ENCODE peak calls at places on chromosome 14, in four cellular contexts. U is AG09309, V is transverse colon, I is GM12865. L is an unnamed sample.

GRCh38 chr14:98724734-98725133 is 547.3 kb downstream of the BCL11B start:
- DNase-seq in U (no peak), V (no peak), I (no peak), L (no peak)

GRCh38 chr14:31926652-31927347 is 150.3 kb upstream of the ARHGAP5 start:
- DNase-seq in U (no peak), V (no peak), I (no peak), L (no peak)

GRCh38 chr14:93734961-93735360 is 53.3 kb downstream of the PRIMA1 start:
- DNase-seq in U (no peak), V (no peak), I (no peak), L (no peak)

GRCh38 chr14:22861651-22862050 is 9.9 kb upstream of the LRP10 start:
- DNase-seq in U (no peak), V (no peak), I (no peak), L (no peak)

GRCh38 chr14:74506408-74506807 is 12.8 kb downstream of the ISCA2 start:
- DNase-seq in U (no peak), V (no peak), I (no peak), L (no peak)

GRCh38 chr14:22163051-22163450 is 426.0 kb downstream of the DAD1 start:
- DNase-seq in U (no peak), V (no peak), I (peak), L (no peak)

GRCh38 chr14:81265641-81266169 is 44.9 kb upstream of the GTF2A1 start:
- DNase-seq in U (no peak), V (no peak), I (no peak), L (no peak)

GRCh38 chr14:95998656-95999055 is 40.5 kb upstream of the C14orf132 start:
- DNase-seq in U (peak), V (no peak), I (no peak), L (no peak)

GRCh38 chr14:95133282-95133681 is 24.0 kb downstream of the DICER1 start:
- DNase-seq in U (no peak), V (no peak), I (no peak), L (no peak)

GRCh38 chr14:100554082-100554677 is 33.0 kb downstream of the BEGAIN start:
- DNase-seq in U (no peak), V (peak), I (no peak), L (no peak)

GRCh38 chr14:53710615-53711014 is 246.0 kb downstream of the BMP4 start:
- DNase-seq in U (no peak), V (no peak), I (no peak), L (no peak)

GRCh38 chr14:32559048-32559447 is 229.9 kb downstream of the AKAP6 start:
- DNase-seq in U (no peak), V (no peak), I (no peak), L (no peak)

GRCh38 chr14:104426771-104427125 is 152.8 kb upstream of the C14orf180 start:
- DNase-seq in U (no peak), V (no peak), I (no peak), L (no peak)

GRCh38 chr14:22786685-22787084 is 20.2 kb downstream of the OXA1L start:
- DNase-seq in U (no peak), V (no peak), I (no peak), L (no peak)

GRCh38 chr14:47675489-47676300 is at the start of gene MDGA2:
- DNase-seq in U (no peak), V (no peak), I (no peak), L (no peak)

GRCh38 chr14:65872536-65872935 is 460.0 kb downstream of the FUT8 start:
- DNase-seq in U (peak), V (no peak), I (no peak), L (peak)

GRCh38 chr14:68774771-68775613 is 17.9 kb downstream of the ZFP36L1 start:
- DNase-seq in U (peak), V (no peak), I (no peak), L (no peak)

GRCh38 chr14:75339059-75339458 is 60.4 kb downstream of the FOS start:
- DNase-seq in U (peak), V (no peak), I (no peak), L (no peak)

GRCh38 chr14:72256055-72256454 is 323.8 kb downstream of the RGS6 start:
- DNase-seq in U (no peak), V (no peak), I (no peak), L (no peak)

GRCh38 chr14:71733210-71733883 is 198.9 kb upstream of the RGS6 start:
- DNase-seq in U (peak), V (no peak), I (no peak), L (no peak)

GRCh38 chr14:88554458-88555286 is at the start of gene PTPN21:
- DNase-seq in U (no peak), V (peak), I (no peak), L (no peak)

GRCh38 chr14:74579447-74580274 is 32.4 kb downstream of the LTBP2 start:
- DNase-seq in U (no peak), V (no peak), I (no peak), L (no peak)

L was measured in AG09319.